ENCODE peak calls at places on chromosomes 16 and 17, in seven cellular contexts. R is astrocyte of the spinal cord, Z is RWPE1, L is HL-60, Y is AG04450, V is neural progenitor cell, Q is heart right ventricle. I is an unnamed sample.

GRCh38 chr17:48641541-48642058 is 15.4 kb upstream of the HOXB9 start:
- DNase-seq in Z (no peak), V (peak), L (no peak), Y (no peak), Q (no peak), R (no peak), I (no peak)

GRCh38 chr17:2303278-2304188 is at the start of the genes SMG6 and SRR:
- DNase-seq in V (peak), Y (peak), R (peak), L (peak), Q (peak), Z (peak), I (peak)

GRCh38 chr17:75088902-75089417 is 1.2 kb downstream of the SLC16A5 start:
- DNase-seq in R (peak), Y (no peak), L (no peak), V (no peak), Q (peak), Z (no peak), I (peak)

GRCh38 chr16:20683812-20684211 is 13.7 kb downstream of the ACSM1 start:
- DNase-seq in R (no peak), V (no peak), L (no peak), Y (no peak), Z (no peak), Q (no peak), I (no peak)

GRCh38 chr16:77998350-77999023 is 23.9 kb upstream of the CLEC3A start:
- DNase-seq in V (no peak), Q (no peak), L (no peak), Z (no peak), R (no peak), Y (no peak), I (no peak)

GRCh38 chr17:56863974-56864373 is 30.0 kb downstream of the DGKE start:
- DNase-seq in Z (no peak), R (no peak), Y (no peak), Q (no peak), L (no peak), V (peak), I (no peak)

GRCh38 chr16:19008245-19008644 is 24.5 kb downstream of the TMC7 start:
- DNase-seq in Y (peak), L (no peak), R (peak), Z (peak), V (peak), Q (no peak), I (peak)

GRCh38 chr17:46035112-46035818 is 36.2 kb downstream of the STH start:
- DNase-seq in Z (no peak), Q (no peak), L (no peak), V (no peak), Y (no peak), R (peak), I (no peak)

GRCh38 chr16:57600048-57600835 is 28.2 kb upstream of the ADGRG1 start:
- DNase-seq in R (peak), Y (no peak), V (peak), Z (peak), L (no peak), Q (peak), I (no peak)

GRCh38 chr17:80265205-80266068 is 4.8 kb downstream of the RNF213 start:
- DNase-seq in V (no peak), R (no peak), Z (no peak), Q (no peak), Y (no peak), L (no peak), I (no peak)

GRCh38 chr17:58232707-58233156 is 5.7 kb upstream of the LPO start:
- DNase-seq in R (peak), Q (no peak), Y (peak), L (peak), Z (no peak), V (no peak), I (peak)

GRCh38 chr17:69524854-69525253 is 110.4 kb downstream of the MAP2K6 start:
- DNase-seq in L (no peak), R (no peak), Q (no peak), Y (no peak), V (no peak), Z (no peak), I (no peak)

DNA sequence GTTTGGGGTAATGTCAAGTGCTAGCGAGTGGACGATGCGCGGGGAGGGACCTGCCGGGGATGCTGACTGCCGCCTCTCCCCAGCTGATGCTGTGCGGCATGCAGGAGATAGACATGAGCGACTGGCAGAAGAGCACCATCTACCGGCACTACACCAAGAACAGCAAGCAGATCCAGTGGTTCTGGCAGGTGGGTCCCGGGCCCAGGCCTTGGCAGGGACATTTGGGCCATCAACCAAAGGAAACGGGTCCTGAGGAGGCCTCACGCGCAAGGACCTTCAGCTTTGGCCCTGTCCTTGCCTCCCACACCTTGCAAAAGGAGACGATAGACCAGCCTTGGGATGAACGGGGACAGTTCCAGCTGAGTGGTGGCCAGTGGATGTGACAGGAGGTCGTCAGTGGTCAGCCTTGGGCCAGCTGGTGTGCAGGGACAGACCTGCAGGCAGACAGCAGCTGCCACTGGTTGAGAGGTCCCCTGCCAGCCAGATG is 13.6 kb upstream of the CLEC18A start:
- DNase-seq in L (no peak), V (peak), Q (no peak), Z (no peak), Y (no peak), R (no peak), I (peak)
- TF ChIP-seq CTCF in L (no peak), V (peak), Q (no peak), Z (no peak), Y (no peak), R (peak), I (peak)

GRCh38 chr17:51653902-51654301 is 393.6 kb downstream of the UTP18 start:
- DNase-seq in V (peak), Z (no peak), Q (no peak), R (no peak), L (no peak), Y (no peak), I (no peak)
- TF ChIP-seq CTCF in V (peak), Z (no peak), Q (no peak), R (no peak), L (no peak), Y (no peak), I (no peak)

GRCh38 chr17:6800422-6801027 is 24.5 kb downstream of the FBXO39 start:
- DNase-seq in R (no peak), L (no peak), Q (no peak), Z (no peak), Y (no peak), V (peak), I (no peak)
- TF ChIP-seq CTCF in R (no peak), L (no peak), Q (no peak), Z (no peak), Y (no peak), V (peak), I (peak)

GRCh38 chr16:25141648-25142047 is 30.1 kb downstream of the LCMT1 start:
- DNase-seq in R (no peak), Z (no peak), Q (no peak), Y (no peak), V (no peak), L (no peak), I (no peak)

GRCh38 chr16:25138130-25138529 is 26.6 kb downstream of the LCMT1 start:
- DNase-seq in Z (no peak), R (no peak), L (no peak), Y (no peak), V (no peak), Q (no peak), I (no peak)

GRCh38 chr16:25148568-25149215 is 37.1 kb downstream of the LCMT1 start:
- DNase-seq in Y (no peak), R (no peak), L (no peak), Z (no peak), V (peak), Q (no peak), I (no peak)

GRCh38 chr16:25140459-25140858 is 28.9 kb downstream of the LCMT1 start:
- DNase-seq in V (no peak), Q (no peak), R (peak), Y (no peak), Z (no peak), L (no peak), I (peak)

DNA sequence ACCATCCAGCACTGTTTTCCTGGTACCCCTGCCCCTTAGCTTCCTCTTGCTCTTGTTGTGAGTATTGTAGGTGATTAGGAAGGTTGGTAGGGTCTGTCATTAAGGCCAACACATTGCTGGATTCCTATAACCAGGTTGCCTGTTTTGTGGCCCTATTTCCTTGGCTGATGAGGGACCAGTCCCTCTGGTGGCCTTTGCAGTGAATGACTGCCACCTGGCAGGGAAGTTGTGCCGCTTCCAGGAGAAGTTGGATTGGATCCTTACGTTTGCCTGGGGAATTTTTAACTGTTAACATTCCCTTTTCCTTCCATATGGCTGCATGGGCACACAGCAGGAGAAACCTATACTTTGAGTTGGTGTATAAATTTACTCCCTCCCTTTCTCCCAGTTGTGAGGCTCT is 32.4 kb downstream of the LCMT1 start:
- DNase-seq in Y (no peak), Z (no peak), L (no peak), R (no peak), Q (no peak), V (peak), I (no peak)
- TF ChIP-seq CTCF in Y (peak), Z (no peak), L (no peak), R (peak), Q (no peak), V (peak), I (peak)

DNA sequence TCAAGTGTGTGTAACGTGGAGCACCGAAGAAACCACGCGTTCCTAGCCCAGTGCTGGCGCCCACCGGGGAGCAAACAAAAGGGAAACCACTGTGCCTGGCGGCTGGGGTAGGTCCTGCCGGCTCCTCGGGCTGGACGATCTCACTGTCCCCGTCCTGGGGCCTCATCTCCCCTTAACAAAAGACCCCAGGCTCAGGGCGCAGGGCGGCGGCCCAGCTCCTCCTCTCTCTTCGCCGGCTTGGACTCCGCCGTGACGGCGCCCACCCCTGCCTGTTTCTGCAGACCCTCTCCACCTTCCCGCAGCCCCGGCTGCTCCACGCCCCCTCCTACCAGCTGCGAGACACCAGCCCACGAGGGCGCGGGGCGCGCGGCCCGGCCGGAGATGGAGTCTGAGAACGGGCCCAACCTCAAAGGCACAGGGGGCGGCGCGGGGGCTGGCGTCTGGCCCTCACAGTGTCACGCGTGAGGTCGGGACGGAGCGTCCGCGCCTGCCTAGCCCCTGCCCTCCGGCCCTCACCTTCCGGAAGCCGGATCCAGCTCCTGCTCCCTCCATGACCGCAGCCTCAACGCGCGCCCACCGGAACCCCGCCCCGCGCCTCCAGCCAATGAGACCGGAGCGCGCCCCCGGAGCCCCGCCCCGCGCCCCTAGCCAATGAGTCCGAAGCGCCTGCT is at the start of gene CENPX:
- DNase-seq in V (peak), L (no peak), Z (no peak), R (no peak), Q (no peak), Y (no peak), I (no peak)
- TF ChIP-seq CTCF in V (no peak), L (no peak), Z (no peak), R (no peak), Q (no peak), Y (no peak), I (no peak)

GRCh38 chr16:9713151-9713550 is 469.1 kb downstream of the GRIN2A start:
- DNase-seq in Q (no peak), V (no peak), Z (no peak), Y (no peak), L (no peak), R (no peak), I (no peak)
- TF ChIP-seq CTCF in Q (no peak), V (no peak), Z (no peak), Y (no peak), L (no peak), R (no peak), I (no peak)

I was measured in HFFc6.